ENCODE peak calls at places on chromosomes 12 and 14, in nine cellular contexts. One of them, this sample, is unnamed.

GRCh38 chr14:68607081-68607851 is 185.6 kb downstream of the ZFP36L1 start:
- DNase-seq in cardiac fibroblast: peak; percentile 36
- DNase-seq in AG10803: peak; percentile 43
- DNase-seq in Caco-2: no peak
- DNase-seq in MM.1S: no peak
- DNase-seq in fibroblast of pulmonary artery: peak; percentile 26
- DNase-seq in thoracic aorta: no peak
- DNase-seq in PC-3: peak; percentile 50
- DNase-seq in lower leg skin: no peak
- DNase-seq in this sample: no peak

GRCh38 chr12:123952037-123952436 is 20.6 kb downstream of the CCDC92 start:
- DNase-seq in lower leg skin: no peak
- DNase-seq in thoracic aorta: no peak
- DNase-seq in MM.1S: no peak
- DNase-seq in cardiac fibroblast: peak; percentile 42
- DNase-seq in Caco-2: no peak
- DNase-seq in PC-3: peak; percentile 83
- DNase-seq in fibroblast of pulmonary artery: peak; percentile 53
- DNase-seq in AG10803: no peak
- DNase-seq in this sample: no peak

GRCh38 chr14:105581551-105582341 is 55.4 kb downstream of the TMEM121 start:
- DNase-seq in thoracic aorta: no peak
- DNase-seq in lower leg skin: no peak
- DNase-seq in fibroblast of pulmonary artery: no peak
- DNase-seq in Caco-2: no peak
- DNase-seq in AG10803: no peak
- DNase-seq in MM.1S: peak; percentile 93
- DNase-seq in PC-3: no peak
- DNase-seq in cardiac fibroblast: no peak
- DNase-seq in this sample: no peak

GRCh38 chr14:25350802-25351201 is 300.9 kb upstream of the STXBP6 start:
- DNase-seq in cardiac fibroblast: no peak
- DNase-seq in Caco-2: no peak
- DNase-seq in MM.1S: no peak
- DNase-seq in AG10803: no peak
- DNase-seq in PC-3: no peak
- DNase-seq in thoracic aorta: no peak
- DNase-seq in lower leg skin: no peak
- DNase-seq in fibroblast of pulmonary artery: no peak
- DNase-seq in this sample: no peak

GRCh38 chr14:96016761-96017160 is 22.4 kb upstream of the C14orf132 start:
- DNase-seq in cardiac fibroblast: no peak
- DNase-seq in fibroblast of pulmonary artery: no peak
- DNase-seq in MM.1S: no peak
- DNase-seq in thoracic aorta: no peak
- DNase-seq in AG10803: no peak
- DNase-seq in Caco-2: no peak
- DNase-seq in lower leg skin: no peak
- DNase-seq in PC-3: no peak
- DNase-seq in this sample: no peak

GRCh38 chr12:42323856-42324255 is 2.0 kb downstream of the ZCRB1 start:
- DNase-seq in lower leg skin: no peak
- DNase-seq in Caco-2: no peak
- DNase-seq in AG10803: no peak
- DNase-seq in cardiac fibroblast: no peak
- DNase-seq in MM.1S: no peak
- DNase-seq in fibroblast of pulmonary artery: no peak
- DNase-seq in thoracic aorta: no peak
- DNase-seq in PC-3: no peak
- DNase-seq in this sample: no peak

GRCh38 chr12:121263206-121263605 is 33.3 kb downstream of the CAMKK2 start:
- DNase-seq in AG10803: no peak
- DNase-seq in thoracic aorta: no peak
- DNase-seq in PC-3: no peak
- DNase-seq in lower leg skin: no peak
- DNase-seq in fibroblast of pulmonary artery: no peak
- DNase-seq in MM.1S: no peak
- DNase-seq in Caco-2: no peak
- DNase-seq in cardiac fibroblast: no peak
- DNase-seq in this sample: no peak

GRCh38 chr12:26699237-26699636 is 133.8 kb downstream of the ITPR2 start:
- DNase-seq in thoracic aorta: no peak
- DNase-seq in AG10803: no peak
- DNase-seq in Caco-2: no peak
- DNase-seq in PC-3: peak; percentile 88
- DNase-seq in fibroblast of pulmonary artery: no peak
- DNase-seq in MM.1S: no peak
- DNase-seq in lower leg skin: no peak
- DNase-seq in cardiac fibroblast: no peak
- DNase-seq in this sample: no peak

GRCh38 chr14:56733396-56733795 is 76.9 kb downstream of the OTX2 start:
- DNase-seq in cardiac fibroblast: no peak
- DNase-seq in lower leg skin: no peak
- DNase-seq in MM.1S: no peak
- DNase-seq in AG10803: no peak
- DNase-seq in PC-3: no peak
- DNase-seq in thoracic aorta: no peak
- DNase-seq in fibroblast of pulmonary artery: no peak
- DNase-seq in Caco-2: no peak
- DNase-seq in this sample: no peak

GRCh38 chr14:61408498-61408897 is 87.1 kb downstream of the PRKCH start:
- DNase-seq in Caco-2: no peak
- DNase-seq in cardiac fibroblast: no peak
- DNase-seq in fibroblast of pulmonary artery: no peak
- DNase-seq in MM.1S: no peak
- DNase-seq in lower leg skin: no peak
- DNase-seq in AG10803: no peak
- DNase-seq in PC-3: no peak
- DNase-seq in thoracic aorta: no peak
- DNase-seq in this sample: no peak

GRCh38 chr12:77352941-77353340 is 287.6 kb upstream of the E2F7 start:
- DNase-seq in lower leg skin: no peak
- DNase-seq in thoracic aorta: no peak
- DNase-seq in cardiac fibroblast: peak; percentile 21
- DNase-seq in MM.1S: no peak
- DNase-seq in fibroblast of pulmonary artery: no peak
- DNase-seq in Caco-2: no peak
- DNase-seq in AG10803: peak; percentile 34
- DNase-seq in PC-3: no peak
- DNase-seq in this sample: no peak

GRCh38 chr12:68040450-68041075 is 51.3 kb downstream of the IFNG-AS1 start:
- DNase-seq in thoracic aorta: peak; percentile 11
- DNase-seq in PC-3: peak; percentile 81
- DNase-seq in lower leg skin: peak; percentile 49
- DNase-seq in MM.1S: peak; percentile 56
- DNase-seq in cardiac fibroblast: peak; percentile 82
- DNase-seq in fibroblast of pulmonary artery: peak; percentile 83
- DNase-seq in AG10803: peak; percentile 72
- DNase-seq in Caco-2: peak; percentile 76
- DNase-seq in this sample: peak; percentile 74

GRCh38 chr12:46549527-46550265 is 177.1 kb upstream of the SLC38A2 start:
- DNase-seq in fibroblast of pulmonary artery: peak; percentile 92
- DNase-seq in Caco-2: no peak
- DNase-seq in MM.1S: peak; percentile 82
- DNase-seq in cardiac fibroblast: peak; percentile 86
- DNase-seq in PC-3: peak; percentile 87
- DNase-seq in AG10803: peak; percentile 85
- DNase-seq in lower leg skin: no peak
- DNase-seq in thoracic aorta: no peak
- DNase-seq in this sample: no peak

GRCh38 chr12:71671816-71672215 is 7.7 kb downstream of the THAP2 start:
- DNase-seq in MM.1S: no peak
- DNase-seq in thoracic aorta: no peak
- DNase-seq in Caco-2: peak; percentile 4
- DNase-seq in lower leg skin: no peak
- DNase-seq in cardiac fibroblast: no peak
- DNase-seq in fibroblast of pulmonary artery: no peak
- DNase-seq in PC-3: no peak
- DNase-seq in AG10803: no peak
- DNase-seq in this sample: no peak

GRCh38 chr12:83074495-83074894 is 387.8 kb downstream of the TMTC2 start:
- DNase-seq in fibroblast of pulmonary artery: no peak
- DNase-seq in cardiac fibroblast: no peak
- DNase-seq in thoracic aorta: no peak
- DNase-seq in AG10803: no peak
- DNase-seq in lower leg skin: no peak
- DNase-seq in MM.1S: no peak
- DNase-seq in PC-3: peak; percentile 23
- DNase-seq in Caco-2: no peak
- DNase-seq in this sample: no peak

DNA sequence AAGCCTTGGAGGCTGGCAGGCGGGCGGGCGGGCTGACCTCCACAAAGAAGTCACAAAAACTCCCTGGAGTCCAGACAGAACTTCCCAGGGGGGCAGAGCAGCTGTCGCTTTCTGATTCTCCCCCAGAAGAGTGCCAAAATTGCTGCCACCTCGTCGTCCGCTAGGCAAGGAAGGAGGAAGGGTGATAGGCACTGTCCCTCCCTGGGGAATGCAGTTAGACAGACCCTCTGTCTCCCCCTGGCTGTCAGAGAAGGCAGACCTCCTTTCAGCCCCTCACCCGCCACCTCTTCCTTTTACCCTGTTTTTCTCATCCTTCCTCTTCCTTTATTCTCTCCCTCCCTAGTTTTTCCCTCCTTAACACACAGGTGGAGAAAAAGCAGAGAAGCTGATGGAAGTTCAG is 18.7 kb downstream of the GRIN2B start:
- DNase-seq in thoracic aorta: no peak
- DNase-seq in PC-3: peak; percentile 18
- DNase-seq in AG10803: no peak
- DNase-seq in fibroblast of pulmonary artery: no peak
- DNase-seq in MM.1S: no peak
- DNase-seq in cardiac fibroblast: no peak
- DNase-seq in Caco-2: peak; percentile 65
- DNase-seq in lower leg skin: no peak
- DNase-seq in this sample: peak; percentile 42
- TF ChIP-seq CTCF in thoracic aorta: no peak
- TF ChIP-seq CTCF in PC-3: peak; percentile 42
- TF ChIP-seq CTCF in AG10803: peak; percentile 18
- TF ChIP-seq CTCF in fibroblast of pulmonary artery: peak; percentile 8
- TF ChIP-seq CTCF in MM.1S: peak; percentile 23
- TF ChIP-seq CTCF in cardiac fibroblast: no peak
- TF ChIP-seq CTCF in Caco-2: peak; percentile 70
- TF ChIP-seq CTCF in lower leg skin: no peak
- TF ChIP-seq CTCF in this sample: peak; percentile 38

GRCh38 chr12:104814944-104815343 is 143.1 kb downstream of the SLC41A2 start:
- DNase-seq in Caco-2: no peak
- DNase-seq in thoracic aorta: no peak
- DNase-seq in fibroblast of pulmonary artery: no peak
- DNase-seq in cardiac fibroblast: no peak
- DNase-seq in PC-3: no peak
- DNase-seq in AG10803: no peak
- DNase-seq in lower leg skin: no peak
- DNase-seq in MM.1S: no peak
- DNase-seq in this sample: no peak

GRCh38 chr12:104815935-104816334 is 142.2 kb downstream of the SLC41A2 start:
- DNase-seq in AG10803: no peak
- DNase-seq in PC-3: no peak
- DNase-seq in lower leg skin: no peak
- DNase-seq in MM.1S: no peak
- DNase-seq in Caco-2: no peak
- DNase-seq in fibroblast of pulmonary artery: no peak
- DNase-seq in thoracic aorta: no peak
- DNase-seq in cardiac fibroblast: no peak
- DNase-seq in this sample: no peak

DNA sequence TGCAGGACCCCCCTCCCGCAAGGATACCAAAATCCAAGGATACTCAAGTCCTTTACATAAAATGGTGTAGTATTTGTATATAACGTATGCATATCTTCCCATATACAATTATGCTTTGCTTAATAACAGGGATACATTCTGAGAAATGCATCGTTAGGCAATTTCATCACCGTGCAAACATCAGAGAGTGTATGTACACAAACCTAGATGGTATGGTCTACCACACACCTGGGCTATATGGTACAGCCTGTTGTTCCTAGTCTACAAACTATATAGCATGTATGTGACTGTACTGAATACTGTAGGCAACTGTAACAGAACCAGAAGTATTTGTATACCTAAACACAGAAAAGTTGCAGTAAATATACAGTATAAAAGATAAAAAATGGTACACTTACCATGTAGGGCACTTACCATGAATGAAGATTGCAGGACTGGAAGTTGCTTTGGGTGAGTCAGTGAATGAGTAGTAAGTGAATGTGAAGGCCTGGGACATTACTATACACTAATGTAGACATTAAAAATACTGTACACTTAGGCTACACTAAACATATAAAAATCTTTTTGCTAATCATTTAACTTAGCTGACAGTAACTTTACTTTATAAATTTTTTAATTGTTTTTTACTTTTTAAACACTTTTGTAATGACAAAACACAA is 141.1 kb downstream of the SLC41A2 start:
- DNase-seq in MM.1S: no peak
- DNase-seq in thoracic aorta: no peak
- DNase-seq in fibroblast of pulmonary artery: no peak
- DNase-seq in lower leg skin: no peak
- DNase-seq in cardiac fibroblast: no peak
- DNase-seq in Caco-2: no peak
- DNase-seq in AG10803: no peak
- DNase-seq in PC-3: peak; percentile 48
- DNase-seq in this sample: no peak
- TF ChIP-seq CTCF in MM.1S: no peak
- TF ChIP-seq CTCF in thoracic aorta: no peak
- TF ChIP-seq CTCF in fibroblast of pulmonary artery: no peak
- TF ChIP-seq CTCF in lower leg skin: no peak
- TF ChIP-seq CTCF in cardiac fibroblast: no peak
- TF ChIP-seq CTCF in Caco-2: no peak
- TF ChIP-seq CTCF in AG10803: no peak
- TF ChIP-seq CTCF in PC-3: no peak
- TF ChIP-seq CTCF in this sample: no peak

GRCh38 chr14:23561259-23561658 is 5.2 kb downstream of the THTPA start:
- DNase-seq in fibroblast of pulmonary artery: no peak
- DNase-seq in MM.1S: no peak
- DNase-seq in cardiac fibroblast: no peak
- DNase-seq in PC-3: no peak
- DNase-seq in Caco-2: no peak
- DNase-seq in lower leg skin: no peak
- DNase-seq in thoracic aorta: no peak
- DNase-seq in AG10803: no peak
- DNase-seq in this sample: no peak
- TF ChIP-seq CTCF in fibroblast of pulmonary artery: no peak
- TF ChIP-seq CTCF in MM.1S: no peak
- TF ChIP-seq CTCF in cardiac fibroblast: no peak
- TF ChIP-seq CTCF in PC-3: no peak
- TF ChIP-seq CTCF in Caco-2: no peak
- TF ChIP-seq CTCF in lower leg skin: no peak
- TF ChIP-seq CTCF in thoracic aorta: no peak
- TF ChIP-seq CTCF in AG10803: no peak
- TF ChIP-seq CTCF in this sample: no peak

GRCh38 chr12:50025187-50026059 is at the start of gene RACGAP1:
- DNase-seq in fibroblast of pulmonary artery: peak; percentile 99
- DNase-seq in AG10803: peak; percentile 96
- DNase-seq in Caco-2: peak; percentile 99
- DNase-seq in cardiac fibroblast: peak; percentile 99
- DNase-seq in PC-3: peak; percentile 100
- DNase-seq in MM.1S: peak; percentile 100
- DNase-seq in thoracic aorta: peak; percentile 84
- DNase-seq in lower leg skin: peak; percentile 95
- DNase-seq in this sample: peak; percentile 90
- TF ChIP-seq CTCF in fibroblast of pulmonary artery: no peak
- TF ChIP-seq CTCF in AG10803: no peak
- TF ChIP-seq CTCF in Caco-2: no peak
- TF ChIP-seq CTCF in cardiac fibroblast: no peak
- TF ChIP-seq CTCF in PC-3: no peak
- TF ChIP-seq CTCF in MM.1S: no peak
- TF ChIP-seq CTCF in thoracic aorta: no peak
- TF ChIP-seq CTCF in lower leg skin: no peak
- TF ChIP-seq CTCF in this sample: no peak